ENCODE peak calls at places on chromosomes 12 and 14, in ten cellular contexts. B, V, L, Z, U, K, O, J, I and F are unnamed samples.

GRCh38 chr12:642633-643477 is 20.4 kb downstream of the NINJ2 start:
- DNase-seq in K (peak; percentile 88), J (peak; percentile 60), U (peak; percentile 19), Z (peak; percentile 82), I (no peak), V (peak; percentile 84), O (peak; percentile 94), B (no peak), L (peak; percentile 97), F (no peak)

GRCh38 chr14:63192085-63192484 is 12.2 kb upstream of the RHOJ start:
- DNase-seq in U (no peak), V (no peak), L (no peak), K (no peak), B (no peak), Z (no peak), J (no peak), O (no peak), I (no peak), F (no peak)

GRCh38 chr12:2317819-2318218 is 265.0 kb downstream of the CACNA1C start:
- DNase-seq in B (no peak), L (no peak), J (no peak), Z (no peak), I (no peak), K (no peak), O (no peak), V (peak; percentile 32), U (no peak), F (no peak)

GRCh38 chr12:55724226-55724939 is 4.2 kb downstream of the RDH5 start:
- DNase-seq in O (peak; percentile 79), Z (peak; percentile 25), U (no peak), J (no peak), V (no peak), K (peak; percentile 76), L (peak; percentile 91), I (no peak), B (no peak), F (no peak)

GRCh38 chr12:180445-180844 is 33.5 kb downstream of the SLC6A12 start:
- DNase-seq in K (peak; percentile 76), J (no peak), B (no peak), Z (no peak), L (no peak), U (no peak), O (peak; percentile 75), V (no peak), I (peak; percentile 86), F (no peak)

GRCh38 chr12:28787151-28787550 is 361.9 kb upstream of the FAR2 start:
- DNase-seq in L (no peak), I (no peak), Z (no peak), O (no peak), K (no peak), B (no peak), V (no peak), J (no peak), U (no peak), F (no peak)

GRCh38 chr14:61678966-61679365 is 16.3 kb upstream of the HIF1A start:
- DNase-seq in V (no peak), K (no peak), O (no peak), I (no peak), J (no peak), B (no peak), L (no peak), Z (peak; percentile 68), U (no peak), F (no peak)

GRCh38 chr14:19799880-19800279 is 3.7 kb upstream of the OR4N2 start:
- DNase-seq in B (no peak), V (no peak), U (no peak), J (no peak), K (no peak), I (no peak), Z (no peak), L (peak; percentile 70), O (peak; percentile 63), F (no peak)

GRCh38 chr14:36720657-36721056 is 59.0 kb downstream of the PAX9 start:
- DNase-seq in J (no peak), Z (no peak), O (no peak), L (no peak), B (no peak), U (no peak), V (no peak), I (no peak), K (no peak), F (no peak)

GRCh38 chr14:29810657-29811056 is 117.0 kb downstream of the PRKD1 start:
- DNase-seq in L (no peak), B (no peak), O (no peak), V (no peak), J (no peak), I (no peak), Z (peak; percentile 23), U (peak; percentile 36), K (no peak), F (no peak)

GRCh38 chr12:14129601-14130178 is 148.3 kb upstream of the GRIN2B start:
- DNase-seq in B (no peak), I (no peak), O (no peak), L (no peak), J (no peak), U (no peak), Z (no peak), K (no peak), V (no peak), F (no peak)

GRCh38 chr14:94373708-94374107 is 14.7 kb downstream of the SERPINA1 start:
- DNase-seq in L (no peak), B (no peak), O (no peak), J (no peak), Z (no peak), U (peak; percentile 91), I (peak; percentile 94), V (no peak), K (peak; percentile 79), F (peak; percentile 93)

GRCh38 chr12:57842342-57843294 is 3.9 kb downstream of the CTDSP2 start:
- DNase-seq in L (no peak), U (no peak), J (peak; percentile 44), B (no peak), V (peak; percentile 38), Z (no peak), I (no peak), O (no peak), K (no peak), F (no peak)

GRCh38 chr14:77071938-77072388 is 26.1 kb upstream of the CIPC start:
- DNase-seq in V (no peak), I (peak; percentile 77), L (no peak), U (no peak), J (no peak), Z (no peak), K (no peak), B (no peak), O (peak; percentile 25), F (no peak)

GRCh38 chr12:80714846-80715245 is 1.9 kb upstream of the MYF5 start:
- DNase-seq in Z (no peak), K (no peak), I (no peak), B (no peak), J (no peak), O (no peak), L (no peak), V (no peak), U (no peak), F (no peak)

GRCh38 chr14:104220225-104221070 is 82.1 kb downstream of the KIF26A start:
- DNase-seq in V (peak; percentile 76), L (peak; percentile 64), J (no peak), K (no peak), Z (no peak), I (no peak), U (no peak), B (no peak), O (peak; percentile 57), F (no peak)

GRCh38 chr12:100688451-100688864 is 106.1 kb upstream of the ANO4 start:
- DNase-seq in O (no peak), J (no peak), B (no peak), U (no peak), K (no peak), Z (no peak), L (no peak), V (no peak), I (no peak), F (no peak)

GRCh38 chr12:46430340-46430948 is 57.9 kb upstream of the SLC38A2 start:
- DNase-seq in O (no peak), J (no peak), K (no peak), I (peak; percentile 79), V (no peak), Z (no peak), L (no peak), B (no peak), U (peak; percentile 47), F (peak; percentile 91)

GRCh38 chr14:74612346-74613021 is 447 bp upstream of the LTBP2 start:
- DNase-seq in B (no peak), V (peak; percentile 85), O (peak; percentile 90), L (peak; percentile 96), J (peak; percentile 70), Z (peak; percentile 74), I (peak; percentile 11), K (peak; percentile 89), U (peak; percentile 56), F (no peak)

GRCh38 chr12:27319394-27319793 is 13.2 kb upstream of the BMAL2 start:
- DNase-seq in I (no peak), V (no peak), Z (no peak), K (no peak), B (no peak), J (no peak), O (no peak), L (no peak), U (no peak), F (no peak)